ENCODE peak calls at places on chromosomes 3 and 15, in eight cellular contexts. R is uterus; M is brain microvascular endothelial cell; X is psoas muscle; W is tibial artery; G is CD8-positive, alpha-beta T cell; Q is neuronal stem cell; B is heart right ventricle. K is an unnamed sample.

GRCh38 chr15:66896611-66897010 is 168.8 kb upstream of the SMAD3 start:
- DNase-seq in R (no peak), M (no peak), X (no peak), W (no peak), G (no peak), Q (no peak), B (no peak), K (peak; percentile 43)

GRCh38 chr3:193938613-193939012 is 197.3 kb upstream of the HES1 start:
- DNase-seq in R (no peak), M (no peak), X (no peak), W (no peak), G (no peak), Q (peak; percentile 74), B (no peak), K (no peak)

GRCh38 chr15:88049509-88049908 is 207.0 kb downstream of the NTRK3 start:
- DNase-seq in R (no peak), M (no peak), X (no peak), W (no peak), G (no peak), Q (no peak), B (no peak), K (no peak)

GRCh38 chr3:69541059-69541471 is 155.2 kb upstream of the FRMD4B start:
- DNase-seq in R (no peak), M (no peak), X (no peak), W (no peak), G (no peak), Q (peak; percentile 14), B (no peak), K (no peak)

GRCh38 chr3:29746163-29746562 is 465.3 kb downstream of the RBMS3 start:
- DNase-seq in R (no peak), M (no peak), X (no peak), W (no peak), G (no peak), Q (no peak), B (no peak), K (no peak)

GRCh38 chr15:67403428-67403827 is 117.5 kb upstream of the C15orf61 start:
- DNase-seq in R (no peak), M (no peak), X (no peak), W (no peak), G (no peak), Q (no peak), B (no peak), K (no peak)

GRCh38 chr3:4754180-4755086 is 224.8 kb upstream of the BHLHE40 start:
- DNase-seq in R (no peak), M (no peak), X (no peak), W (no peak), G (no peak), Q (no peak), B (no peak), K (no peak)

GRCh38 chr15:92797168-92798052 is 102.7 kb upstream of the CHD2 start:
- DNase-seq in R (no peak), M (peak; percentile 79), X (no peak), W (no peak), G (no peak), Q (peak; percentile 71), B (peak; percentile 65), K (no peak)

GRCh38 chr3:141294300-141294699 is 62.7 kb downstream of the PXYLP1 start:
- DNase-seq in R (no peak), M (no peak), X (no peak), W (no peak), G (no peak), Q (no peak), B (no peak), K (no peak)

GRCh38 chr3:12312010-12312409 is 23.1 kb downstream of the PPARG start:
- DNase-seq in R (no peak), M (no peak), X (no peak), W (no peak), G (no peak), Q (no peak), B (no peak), K (no peak)

GRCh38 chr3:107598926-107599754 is 76.4 kb downstream of the BBX start:
- DNase-seq in R (peak; percentile 18), M (peak; percentile 55), X (peak; percentile 18), W (peak; percentile 50), G (peak; percentile 2), Q (no peak), B (peak; percentile 56), K (no peak)

GRCh38 chr3:123804676-123805075 is 79.5 kb downstream of the MYLK start:
- DNase-seq in R (no peak), M (no peak), X (no peak), W (no peak), G (no peak), Q (no peak), B (no peak), K (no peak)

GRCh38 chr3:134320749-134321148 is 53.5 kb downstream of the AMOTL2 start:
- DNase-seq in R (no peak), M (no peak), X (no peak), W (no peak), G (no peak), Q (no peak), B (no peak), K (no peak)

GRCh38 chr3:31219131-31219843 is 313.4 kb upstream of the STT3B start:
- DNase-seq in R (no peak), M (peak; percentile 80), X (no peak), W (no peak), G (no peak), Q (no peak), B (no peak), K (no peak)

GRCh38 chr15:100570735-100571363 is 31.1 kb downstream of the LINS1 start:
- DNase-seq in R (no peak), M (no peak), X (no peak), W (peak; percentile 27), G (no peak), Q (no peak), B (no peak), K (no peak)

GRCh38 chr3:58665410-58665809 is 1.2 kb downstream of the FAM3D start:
- DNase-seq in R (no peak), M (no peak), X (no peak), W (no peak), G (no peak), Q (no peak), B (no peak), K (no peak)

GRCh38 chr3:13083898-13084297 is 10.7 kb upstream of the IQSEC1 start:
- DNase-seq in R (no peak), M (no peak), X (no peak), W (no peak), G (no peak), Q (no peak), B (no peak), K (no peak)

GRCh38 chr3:23704316-23704715 is 101.4 kb upstream of the UBE2E1 start:
- DNase-seq in R (no peak), M (no peak), X (no peak), W (no peak), G (no peak), Q (no peak), B (no peak), K (no peak)

GRCh38 chr3:135694142-135694541 is 271.4 kb upstream of the PPP2R3A start:
- DNase-seq in R (no peak), M (no peak), X (no peak), W (no peak), G (no peak), Q (no peak), B (no peak), K (no peak)

GRCh38 chr3:44019736-44020135 is 221.9 kb upstream of the TOPAZ1 start:
- DNase-seq in R (no peak), M (no peak), X (no peak), W (no peak), G (no peak), Q (no peak), B (no peak), K (no peak)

GRCh38 chr15:61141497-61142125 is 87.5 kb downstream of the RORA start:
- DNase-seq in R (no peak), M (no peak), X (no peak), W (no peak), G (no peak), Q (no peak), B (no peak), K (no peak)

GRCh38 chr15:27674826-27675225 is 424.3 kb downstream of the OCA2 start:
- DNase-seq in R (no peak), M (no peak), X (no peak), W (no peak), G (no peak), Q (no peak), B (no peak), K (peak; percentile 36)

GRCh38 chr3:134326760-134327593 is 47.3 kb downstream of the AMOTL2 start:
- DNase-seq in R (peak; percentile 75), M (peak; percentile 96), X (peak; percentile 73), W (peak; percentile 76), G (no peak), Q (peak; percentile 64), B (no peak), K (peak; percentile 91)

GRCh38 chr15:39360417-39360816 is 220.5 kb upstream of the THBS1 start:
- DNase-seq in R (no peak), M (no peak), X (no peak), W (no peak), G (no peak), Q (no peak), B (no peak), K (no peak)

GRCh38 chr3:24220859-24221657 is 273.6 kb downstream of the THRB start:
- DNase-seq in R (peak; percentile 37), M (peak; percentile 95), X (peak; percentile 21), W (peak; percentile 51), G (no peak), Q (no peak), B (peak; percentile 14), K (peak; percentile 82)

GRCh38 chr15:44706946-44707636 is 4.0 kb downstream of the PATL2 start:
- DNase-seq in R (no peak), M (no peak), X (no peak), W (no peak), G (no peak), Q (no peak), B (no peak), K (no peak)
- H3K27ac ChIP-seq in R (no peak overlapping the region), M (no peak overlapping the region), X (no peak overlapping the region), W (no peak overlapping the region), G (no peak overlapping the region), Q (no peak overlapping the region), B (no peak overlapping the region), K (no peak overlapping the region)

GRCh38 chr15:45449387-45449786 is 71.0 kb upstream of the GATM start:
- DNase-seq in R (no peak), M (no peak), X (no peak), W (no peak), G (no peak), Q (no peak), B (no peak), K (no peak)
- H3K4me3 ChIP-seq in R (no peak overlapping the region), M (no peak overlapping the region), X (no peak overlapping the region), W (no peak overlapping the region), G (no peak overlapping the region), Q (no peak overlapping the region), B (no peak overlapping the region), K (no peak overlapping the region)

GRCh38 chr3:172213765-172214358 is 174.5 kb downstream of the FNDC3B start:
- DNase-seq in R (no peak), M (no peak), X (no peak), W (no peak), G (no peak), Q (no peak), B (no peak), K (no peak)
- H3K27ac ChIP-seq in R (no peak overlapping the region), M (peak overlapping the region; percentile 62), X (no peak overlapping the region), W (peak overlapping the region; percentile 25), G (no peak overlapping the region), Q (no peak overlapping the region), B (no peak overlapping the region), K (no peak overlapping the region)

DNA sequence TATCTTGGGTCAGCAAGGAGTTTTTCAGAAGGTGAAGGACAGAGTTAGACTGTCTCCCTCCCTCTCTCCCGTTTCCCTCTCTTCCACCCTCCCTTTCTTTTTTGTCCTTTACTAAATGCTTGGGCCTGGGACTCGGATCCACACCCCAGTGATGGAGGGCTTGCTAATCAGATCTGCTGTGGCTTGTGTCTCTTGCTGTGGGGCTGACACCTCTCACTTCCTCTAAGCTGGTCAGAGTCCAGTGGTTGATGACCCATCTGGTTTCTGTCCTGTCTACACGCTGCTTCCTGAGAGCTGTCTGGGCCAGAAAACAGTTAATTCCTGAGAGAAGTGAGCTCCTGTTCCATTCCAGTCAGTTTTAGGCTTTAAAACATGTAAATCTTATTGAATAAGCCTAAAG is 849 bp downstream of the TRAK1 start:
- DNase-seq in R (no peak), M (no peak), X (no peak), W (no peak), G (no peak), Q (no peak), B (no peak), K (no peak)
- H3K4me3 ChIP-seq in R (no peak overlapping the region), M (no peak overlapping the region), X (peak overlapping the region; percentile 57), W (peak overlapping the region; percentile 43), G (no peak overlapping the region), Q (no peak overlapping the region), B (peak overlapping the region; percentile 32), K (peak overlapping the region; percentile 51)

K was measured in coronary artery.